ENCODE peak calls at places on chromosomes 7 and 10, in nine cellular contexts. One of them, this sample, is unnamed.

GRCh38 chr10:80908596-80908995 is 370.9 kb downstream of the SH2D4B start:
- DNase-seq in cardiac fibroblast: no peak
- DNase-seq in neural progenitor cell: peak; percentile 34
- DNase-seq in RWPE2: no peak
- DNase-seq in natural killer cell: no peak
- DNase-seq in GM10248: no peak
- DNase-seq in foreskin keratinocyte: no peak
- DNase-seq in endothelial cell: no peak
- DNase-seq in type B pancreatic cell: no peak
- DNase-seq in this sample: no peak

GRCh38 chr7:255721-256361 is 34.1 kb upstream of the FOXL3 start:
- DNase-seq in cardiac fibroblast: no peak
- DNase-seq in neural progenitor cell: no peak
- DNase-seq in RWPE2: no peak
- DNase-seq in natural killer cell: no peak
- DNase-seq in GM10248: no peak
- DNase-seq in foreskin keratinocyte: no peak
- DNase-seq in endothelial cell: no peak
- DNase-seq in type B pancreatic cell: no peak
- DNase-seq in this sample: peak; percentile 41

GRCh38 chr7:150685219-150686029 is at the start of gene GIMAP2:
- DNase-seq in cardiac fibroblast: peak; percentile 37
- DNase-seq in neural progenitor cell: no peak
- DNase-seq in RWPE2: no peak
- DNase-seq in natural killer cell: no peak
- DNase-seq in GM10248: peak; percentile 61
- DNase-seq in foreskin keratinocyte: no peak
- DNase-seq in endothelial cell: no peak
- DNase-seq in type B pancreatic cell: no peak
- DNase-seq in this sample: peak; percentile 49

GRCh38 chr7:140060243-140060630 is 2.5 kb downstream of the PARP12 start:
- DNase-seq in cardiac fibroblast: peak; percentile 44
- DNase-seq in neural progenitor cell: no peak
- DNase-seq in RWPE2: no peak
- DNase-seq in natural killer cell: no peak
- DNase-seq in GM10248: no peak
- DNase-seq in foreskin keratinocyte: peak; percentile 59
- DNase-seq in endothelial cell: no peak
- DNase-seq in type B pancreatic cell: no peak
- DNase-seq in this sample: no peak

GRCh38 chr7:42181566-42181965 is 55.4 kb downstream of the GLI3 start:
- DNase-seq in cardiac fibroblast: peak; percentile 33
- DNase-seq in neural progenitor cell: no peak
- DNase-seq in RWPE2: no peak
- DNase-seq in natural killer cell: no peak
- DNase-seq in GM10248: no peak
- DNase-seq in foreskin keratinocyte: no peak
- DNase-seq in endothelial cell: no peak
- DNase-seq in type B pancreatic cell: no peak
- DNase-seq in this sample: no peak

GRCh38 chr7:22443370-22444180 is 56.4 kb downstream of the STEAP1B start:
- DNase-seq in cardiac fibroblast: peak; percentile 24
- DNase-seq in neural progenitor cell: no peak
- DNase-seq in RWPE2: no peak
- DNase-seq in natural killer cell: no peak
- DNase-seq in GM10248: no peak
- DNase-seq in foreskin keratinocyte: no peak
- DNase-seq in endothelial cell: no peak
- DNase-seq in type B pancreatic cell: no peak
- DNase-seq in this sample: peak; percentile 65

GRCh38 chr10:110794808-110795207 is 76.9 kb upstream of the PDCD4 start:
- DNase-seq in cardiac fibroblast: no peak
- DNase-seq in neural progenitor cell: peak; percentile 78
- DNase-seq in RWPE2: no peak
- DNase-seq in natural killer cell: no peak
- DNase-seq in GM10248: no peak
- DNase-seq in foreskin keratinocyte: no peak
- DNase-seq in endothelial cell: no peak
- DNase-seq in type B pancreatic cell: no peak
- DNase-seq in this sample: no peak

GRCh38 chr10:104253106-104253505 is 1.6 kb upstream of the GSTO1 start:
- DNase-seq in cardiac fibroblast: no peak
- DNase-seq in neural progenitor cell: no peak
- DNase-seq in RWPE2: no peak
- DNase-seq in natural killer cell: no peak
- DNase-seq in GM10248: no peak
- DNase-seq in foreskin keratinocyte: no peak
- DNase-seq in endothelial cell: no peak
- DNase-seq in type B pancreatic cell: no peak
- DNase-seq in this sample: peak; percentile 27

GRCh38 chr7:35657125-35657524 is 37.8 kb downstream of the HERPUD2 start:
- DNase-seq in cardiac fibroblast: no peak
- DNase-seq in neural progenitor cell: no peak
- DNase-seq in RWPE2: no peak
- DNase-seq in natural killer cell: no peak
- DNase-seq in GM10248: no peak
- DNase-seq in foreskin keratinocyte: peak; percentile 4
- DNase-seq in endothelial cell: no peak
- DNase-seq in type B pancreatic cell: no peak
- DNase-seq in this sample: no peak

GRCh38 chr10:14782691-14783363 is 8.1 kb upstream of the FAM107B start:
- DNase-seq in cardiac fibroblast: peak; percentile 45
- DNase-seq in neural progenitor cell: no peak
- DNase-seq in RWPE2: peak; percentile 67
- DNase-seq in natural killer cell: no peak
- DNase-seq in GM10248: no peak
- DNase-seq in foreskin keratinocyte: peak; percentile 47
- DNase-seq in endothelial cell: peak; percentile 60
- DNase-seq in type B pancreatic cell: no peak
- DNase-seq in this sample: no peak

DNA sequence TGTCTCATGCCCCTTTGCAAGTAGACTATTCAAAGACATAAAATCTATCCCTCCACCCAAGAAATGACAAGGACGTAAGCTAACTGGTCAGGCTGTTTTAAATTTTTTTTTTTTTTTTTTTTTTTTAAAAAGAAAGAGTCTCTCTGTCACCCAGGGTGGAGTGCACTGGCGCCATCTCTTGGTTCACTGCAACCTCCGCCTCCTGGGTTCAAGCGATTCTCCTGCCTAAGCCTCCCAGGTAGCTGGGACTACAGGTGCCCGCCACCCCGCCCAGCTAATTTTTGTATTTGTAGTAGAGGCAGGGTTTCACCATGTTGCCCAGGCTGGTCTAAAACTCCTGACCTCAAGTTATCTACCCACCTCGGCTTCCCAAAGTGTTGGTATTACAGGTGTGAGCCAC is 11.2 kb downstream of the TRA2A start:
- DNase-seq in cardiac fibroblast: no peak
- DNase-seq in neural progenitor cell: no peak
- DNase-seq in RWPE2: no peak
- DNase-seq in natural killer cell: no peak
- DNase-seq in GM10248: no peak
- DNase-seq in foreskin keratinocyte: no peak
- DNase-seq in endothelial cell: peak; percentile 26
- DNase-seq in type B pancreatic cell: no peak
- DNase-seq in this sample: no peak
- TF ChIP-seq CTCF in cardiac fibroblast: peak; percentile 6
- TF ChIP-seq CTCF in neural progenitor cell: peak; percentile 32
- TF ChIP-seq CTCF in RWPE2: peak; percentile 15
- TF ChIP-seq CTCF in natural killer cell: no peak
- TF ChIP-seq CTCF in GM10248: peak; percentile 11
- TF ChIP-seq CTCF in foreskin keratinocyte: peak; percentile 34
- TF ChIP-seq CTCF in endothelial cell: peak; percentile 24
- TF ChIP-seq CTCF in type B pancreatic cell: peak; percentile 46
- TF ChIP-seq CTCF in this sample: no peak

GRCh38 chr7:33841031-33841430 is 64.3 kb upstream of the BMPER start:
- DNase-seq in cardiac fibroblast: no peak
- DNase-seq in neural progenitor cell: no peak
- DNase-seq in RWPE2: no peak
- DNase-seq in natural killer cell: no peak
- DNase-seq in GM10248: no peak
- DNase-seq in foreskin keratinocyte: no peak
- DNase-seq in endothelial cell: no peak
- DNase-seq in type B pancreatic cell: no peak
- DNase-seq in this sample: no peak

GRCh38 chr7:33841658-33842057 is 63.7 kb upstream of the BMPER start:
- DNase-seq in cardiac fibroblast: peak; percentile 59
- DNase-seq in neural progenitor cell: no peak
- DNase-seq in RWPE2: no peak
- DNase-seq in natural killer cell: no peak
- DNase-seq in GM10248: no peak
- DNase-seq in foreskin keratinocyte: peak; percentile 31
- DNase-seq in endothelial cell: no peak
- DNase-seq in type B pancreatic cell: no peak
- DNase-seq in this sample: no peak

GRCh38 chr7:33837356-33837851 is 67.9 kb upstream of the BMPER start:
- DNase-seq in cardiac fibroblast: no peak
- DNase-seq in neural progenitor cell: no peak
- DNase-seq in RWPE2: no peak
- DNase-seq in natural killer cell: no peak
- DNase-seq in GM10248: no peak
- DNase-seq in foreskin keratinocyte: no peak
- DNase-seq in endothelial cell: no peak
- DNase-seq in type B pancreatic cell: no peak
- DNase-seq in this sample: no peak

GRCh38 chr7:33832326-33832725 is 73.0 kb upstream of the BMPER start:
- DNase-seq in cardiac fibroblast: no peak
- DNase-seq in neural progenitor cell: peak; percentile 38
- DNase-seq in RWPE2: no peak
- DNase-seq in natural killer cell: no peak
- DNase-seq in GM10248: no peak
- DNase-seq in foreskin keratinocyte: no peak
- DNase-seq in endothelial cell: no peak
- DNase-seq in type B pancreatic cell: no peak
- DNase-seq in this sample: no peak

DNA sequence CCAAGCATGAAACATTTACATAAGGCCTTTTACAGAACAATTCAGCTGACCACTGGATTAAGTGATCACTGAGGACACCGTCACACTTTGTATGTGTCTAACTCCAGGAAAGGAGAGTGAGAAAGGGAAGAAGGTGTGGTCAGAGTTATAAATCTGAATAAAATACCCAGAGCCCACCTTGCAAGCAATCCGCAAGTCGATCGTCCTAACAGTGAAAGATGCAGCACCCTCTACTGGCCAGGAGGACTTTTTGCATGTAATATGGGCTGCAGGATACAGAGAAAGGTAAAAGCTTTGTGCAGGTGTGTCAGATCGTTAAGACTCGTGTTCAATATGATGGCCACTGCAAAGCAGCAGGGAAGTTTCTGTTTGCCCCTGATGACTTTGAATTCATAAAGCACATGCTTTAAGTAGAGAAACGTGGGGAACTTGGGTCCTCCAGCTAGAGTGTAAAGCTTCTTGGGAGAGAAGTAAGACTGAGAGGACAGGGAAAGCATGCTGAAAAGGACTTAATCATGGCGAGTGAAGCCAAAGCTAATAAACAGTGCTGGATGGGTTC is 68.5 kb upstream of the BMPER start:
- DNase-seq in cardiac fibroblast: no peak
- DNase-seq in neural progenitor cell: no peak
- DNase-seq in RWPE2: no peak
- DNase-seq in natural killer cell: no peak
- DNase-seq in GM10248: no peak
- DNase-seq in foreskin keratinocyte: no peak
- DNase-seq in endothelial cell: no peak
- DNase-seq in type B pancreatic cell: no peak
- DNase-seq in this sample: no peak
- TF ChIP-seq CTCF in cardiac fibroblast: no peak
- TF ChIP-seq CTCF in neural progenitor cell: peak; percentile 40
- TF ChIP-seq CTCF in RWPE2: peak; percentile 40
- TF ChIP-seq CTCF in natural killer cell: no peak
- TF ChIP-seq CTCF in GM10248: peak; percentile 23
- TF ChIP-seq CTCF in foreskin keratinocyte: peak; percentile 50
- TF ChIP-seq CTCF in endothelial cell: peak; percentile 39
- TF ChIP-seq CTCF in type B pancreatic cell: peak; percentile 64
- TF ChIP-seq CTCF in this sample: no peak

GRCh38 chr7:85186521-85187241 is at the start of gene SEMA3D:
- DNase-seq in cardiac fibroblast: peak; percentile 81
- DNase-seq in neural progenitor cell: peak; percentile 92
- DNase-seq in RWPE2: peak; percentile 55
- DNase-seq in natural killer cell: no peak
- DNase-seq in GM10248: peak; percentile 71
- DNase-seq in foreskin keratinocyte: peak; percentile 58
- DNase-seq in endothelial cell: peak; percentile 95
- DNase-seq in type B pancreatic cell: peak; percentile 91
- DNase-seq in this sample: peak; percentile 54

GRCh38 chr7:85183296-85183695 is 3.6 kb downstream of the SEMA3D start:
- DNase-seq in cardiac fibroblast: no peak
- DNase-seq in neural progenitor cell: no peak
- DNase-seq in RWPE2: no peak
- DNase-seq in natural killer cell: no peak
- DNase-seq in GM10248: no peak
- DNase-seq in foreskin keratinocyte: no peak
- DNase-seq in endothelial cell: no peak
- DNase-seq in type B pancreatic cell: no peak
- DNase-seq in this sample: no peak

GRCh38 chr7:85186083-85186520 is 754 bp downstream of the SEMA3D start:
- DNase-seq in cardiac fibroblast: peak; percentile 65
- DNase-seq in neural progenitor cell: peak; percentile 69
- DNase-seq in RWPE2: peak; percentile 58
- DNase-seq in natural killer cell: no peak
- DNase-seq in GM10248: peak; percentile 4
- DNase-seq in foreskin keratinocyte: peak; percentile 42
- DNase-seq in endothelial cell: peak; percentile 49
- DNase-seq in type B pancreatic cell: peak; percentile 67
- DNase-seq in this sample: peak; percentile 46

GRCh38 chr7:85184599-85185354 is 2.1 kb downstream of the SEMA3D start:
- DNase-seq in cardiac fibroblast: peak; percentile 41
- DNase-seq in neural progenitor cell: peak; percentile 71
- DNase-seq in RWPE2: no peak
- DNase-seq in natural killer cell: no peak
- DNase-seq in GM10248: peak; percentile 6
- DNase-seq in foreskin keratinocyte: no peak
- DNase-seq in endothelial cell: peak; percentile 49
- DNase-seq in type B pancreatic cell: peak; percentile 71
- DNase-seq in this sample: no peak

GRCh38 chr7:85185355-85186082 is 1.3 kb downstream of the SEMA3D start:
- DNase-seq in cardiac fibroblast: peak; percentile 60
- DNase-seq in neural progenitor cell: peak; percentile 78
- DNase-seq in RWPE2: peak; percentile 54
- DNase-seq in natural killer cell: no peak
- DNase-seq in GM10248: peak; percentile 7
- DNase-seq in foreskin keratinocyte: peak; percentile 61
- DNase-seq in endothelial cell: peak; percentile 48
- DNase-seq in type B pancreatic cell: peak; percentile 69
- DNase-seq in this sample: peak; percentile 25
- TF ChIP-seq CTCF in cardiac fibroblast: no peak
- TF ChIP-seq CTCF in neural progenitor cell: no peak
- TF ChIP-seq CTCF in RWPE2: peak; percentile 26
- TF ChIP-seq CTCF in natural killer cell: no peak
- TF ChIP-seq CTCF in GM10248: no peak
- TF ChIP-seq CTCF in foreskin keratinocyte: peak; percentile 69
- TF ChIP-seq CTCF in endothelial cell: no peak
- TF ChIP-seq CTCF in type B pancreatic cell: no peak
- TF ChIP-seq CTCF in this sample: no peak

DNA sequence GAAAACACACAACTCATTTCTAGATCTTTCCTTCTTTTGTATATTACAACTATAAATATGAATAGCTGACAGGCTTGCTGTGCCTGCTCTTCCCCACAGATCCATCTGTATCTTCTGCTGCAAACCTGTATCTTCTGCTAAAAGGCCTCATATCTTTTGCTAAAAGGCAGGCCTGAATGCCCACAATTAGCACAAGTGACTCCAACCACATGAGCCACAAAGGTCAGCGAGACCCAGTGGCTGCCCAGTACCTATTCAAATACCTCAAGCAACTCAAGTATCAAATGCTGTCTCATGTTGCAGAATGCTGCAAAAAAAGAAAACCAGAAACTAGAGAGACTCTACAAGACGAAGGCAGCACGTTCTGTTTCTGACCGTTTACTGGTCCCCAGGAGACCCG is 54.5 kb upstream of the ATP6V0A4 start:
- DNase-seq in cardiac fibroblast: no peak
- DNase-seq in neural progenitor cell: no peak
- DNase-seq in RWPE2: no peak
- DNase-seq in natural killer cell: no peak
- DNase-seq in GM10248: no peak
- DNase-seq in foreskin keratinocyte: no peak
- DNase-seq in endothelial cell: no peak
- DNase-seq in type B pancreatic cell: no peak
- DNase-seq in this sample: no peak
- TF ChIP-seq CTCF in cardiac fibroblast: no peak
- TF ChIP-seq CTCF in neural progenitor cell: no peak
- TF ChIP-seq CTCF in RWPE2: no peak
- TF ChIP-seq CTCF in natural killer cell: no peak
- TF ChIP-seq CTCF in GM10248: no peak
- TF ChIP-seq CTCF in foreskin keratinocyte: no peak
- TF ChIP-seq CTCF in endothelial cell: no peak
- TF ChIP-seq CTCF in type B pancreatic cell: no peak
- TF ChIP-seq CTCF in this sample: no peak